ENCODE peak calls at places on chromosomes 3 and 15, in four cellular contexts. A is mesenteric fat pad, F is BJ, S is ecto neural progenitor cell. Q is an unnamed sample.

GRCh38 chr3:7166460-7166859 is 305.5 kb downstream of the GRM7 start:
- DNase-seq in A (no peak), F (no peak), S (no peak), Q (no peak)

GRCh38 chr3:27484002-27484844 is at the start of gene SLC4A7:
- DNase-seq in A (peak; percentile 99), F (peak; percentile 71), S (peak; percentile 99), Q (peak; percentile 96)

GRCh38 chr15:60338810-60339209 is 59.0 kb downstream of the ANXA2 start:
- DNase-seq in A (no peak), F (no peak), S (no peak), Q (peak; percentile 2)

GRCh38 chr15:34987982-34988873 is at the start of gene ZNF770:
- DNase-seq in A (peak; percentile 92), F (peak; percentile 15), S (peak; percentile 88), Q (no peak)

GRCh38 chr3:39146083-39146501 is 7.3 kb downstream of the CSRNP1 start:
- DNase-seq in A (no peak), F (no peak), S (no peak), Q (no peak)

GRCh38 chr15:53808058-53808703 is 48.7 kb upstream of the WDR72 start:
- DNase-seq in A (no peak), F (no peak), S (no peak), Q (no peak)

GRCh38 chr3:4290272-4290893 is 12.8 kb upstream of the SETMAR start:
- DNase-seq in A (no peak), F (no peak), S (no peak), Q (no peak)

GRCh38 chr3:17939157-17939556 is 196.7 kb upstream of the TBC1D5 start:
- DNase-seq in A (no peak), F (no peak), S (no peak), Q (no peak)

Q was measured in vagina.